ENCODE peak calls at places on chromosomes 5 and 9, in six cellular contexts. J is H9, P is IMR-90, O is neuronal stem cell, K is H1, T is trophoblast cell. F is an unnamed sample.

GRCh38 chr5:107867266-107867665 is 196.5 kb upstream of the EFNA5 start:
- DNase-seq in O (no peak), P (peak; percentile 35), T (no peak), K (no peak), J (no peak), F (no peak)

GRCh38 chr9:127612993-127613954 is 1.2 kb downstream of the STXBP1 start:
- DNase-seq in J (peak; percentile 46), K (no peak), O (no peak), P (peak; percentile 57), T (peak; percentile 66), F (peak; percentile 71)

GRCh38 chr9:134734270-134734669 is 92.7 kb downstream of the COL5A1 start:
- DNase-seq in T (peak; percentile 7), O (no peak), J (no peak), K (no peak), P (peak; percentile 62), F (peak; percentile 85)

GRCh38 chr5:110414360-110414759 is 312.1 kb downstream of the TMEM232 start:
- DNase-seq in P (peak; percentile 10), T (peak; percentile 38), O (no peak), J (no peak), K (no peak), F (peak; percentile 40)

GRCh38 chr5:14444988-14445387 is 136.6 kb upstream of the OTULINL start:
- DNase-seq in K (no peak), O (no peak), T (no peak), J (no peak), P (peak; percentile 66), F (peak; percentile 38)

GRCh38 chr5:130277522-130277921 is 373.3 kb downstream of the CHSY3 start:
- DNase-seq in T (no peak), J (no peak), P (no peak), K (no peak), O (no peak), F (no peak)

GRCh38 chr5:1293997-1294838 is 650 bp downstream of the TERT start:
- DNase-seq in K (no peak), T (no peak), P (no peak), J (peak; percentile 66), O (no peak), F (no peak)

GRCh38 chr9:92439921-92440750 is 15.9 kb upstream of the OMD start:
- DNase-seq in O (no peak), K (no peak), T (peak; percentile 46), P (peak; percentile 90), J (no peak), F (peak; percentile 35)

DNA sequence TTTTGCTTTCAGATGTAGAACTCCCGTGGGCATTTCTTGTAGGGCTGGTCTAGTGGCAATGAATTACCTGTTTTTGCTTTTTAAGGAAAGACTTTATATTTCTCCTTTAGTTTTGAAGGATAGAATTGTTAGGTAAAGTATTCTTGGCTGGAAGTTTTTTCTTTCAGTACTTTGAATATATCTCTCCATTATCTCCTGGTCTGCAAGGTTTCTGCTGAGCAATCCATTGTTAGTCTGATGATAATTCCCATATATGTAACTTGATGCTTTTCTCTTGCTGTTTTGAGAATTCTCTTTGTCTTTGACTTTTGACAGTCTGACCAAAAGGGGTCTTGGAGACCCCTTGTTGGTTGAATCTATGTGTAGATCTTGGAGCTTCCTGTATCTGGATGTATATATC is 198.1 kb downstream of the TMEM167A start:
- DNase-seq in J (no peak), K (no peak), P (no peak), T (no peak), O (no peak), F (no peak)
- H3K14ac ChIP-seq in J (no peak overlapping the region), K (no peak overlapping the region), P (no peak overlapping the region), T (no peak overlapping the region), O (no peak overlapping the region), F (no peak overlapping the region)

DNA sequence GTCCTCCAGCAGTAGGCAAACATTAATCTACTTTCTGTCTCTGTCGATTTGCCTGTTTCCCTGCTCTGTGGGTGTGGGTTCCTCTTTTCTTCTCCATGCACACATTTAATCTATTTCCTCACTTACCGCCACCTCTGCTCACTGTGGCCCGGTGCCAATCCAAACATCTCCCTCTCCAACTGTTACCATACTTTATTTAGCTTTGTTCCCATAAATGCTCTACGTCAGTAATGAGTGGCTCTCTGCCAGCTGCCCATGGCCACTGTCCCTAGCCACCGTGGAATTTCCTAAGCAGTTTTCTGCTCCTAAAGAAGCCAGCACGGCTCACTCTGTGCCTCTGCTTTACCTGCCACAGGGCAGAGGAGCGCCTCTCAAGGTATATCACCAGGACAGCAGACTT is 19.5 kb upstream of the GOLPH3 start:
- DNase-seq in J (no peak), K (no peak), P (peak; percentile 77), T (no peak), O (no peak), F (peak; percentile 77)
- H3K27ac ChIP-seq in J (no peak overlapping the region), K (no peak overlapping the region), P (no peak overlapping the region), T (no peak overlapping the region), O (no peak overlapping the region), F (peak overlapping the region; percentile 35)

DNA sequence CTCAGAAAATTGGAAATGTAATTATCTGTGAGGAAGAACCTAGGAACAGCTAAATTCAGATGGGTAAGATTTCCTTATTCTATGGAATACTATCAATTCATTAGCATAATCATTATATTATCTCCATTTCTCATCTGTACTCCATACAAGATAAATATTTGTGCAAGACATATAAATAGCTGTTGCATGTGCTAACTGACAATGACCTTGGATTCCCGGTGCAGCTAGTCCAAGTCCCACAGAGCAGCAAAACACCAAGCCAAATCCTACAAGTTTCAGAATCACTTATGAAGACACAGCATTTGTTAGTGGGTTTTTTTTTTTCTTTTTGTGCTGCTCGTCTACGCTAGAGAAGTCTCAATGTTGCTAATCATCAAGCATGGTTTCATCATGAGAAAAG is 64.8 kb downstream of the NUDT12 start:
- DNase-seq in O (no peak), P (no peak), J (no peak), K (no peak), T (no peak), F (peak; percentile 23)
- H3K14ac ChIP-seq in O (no peak overlapping the region), P (no peak overlapping the region), J (no peak overlapping the region), K (no peak overlapping the region), T (no peak overlapping the region), F (no peak overlapping the region)

DNA sequence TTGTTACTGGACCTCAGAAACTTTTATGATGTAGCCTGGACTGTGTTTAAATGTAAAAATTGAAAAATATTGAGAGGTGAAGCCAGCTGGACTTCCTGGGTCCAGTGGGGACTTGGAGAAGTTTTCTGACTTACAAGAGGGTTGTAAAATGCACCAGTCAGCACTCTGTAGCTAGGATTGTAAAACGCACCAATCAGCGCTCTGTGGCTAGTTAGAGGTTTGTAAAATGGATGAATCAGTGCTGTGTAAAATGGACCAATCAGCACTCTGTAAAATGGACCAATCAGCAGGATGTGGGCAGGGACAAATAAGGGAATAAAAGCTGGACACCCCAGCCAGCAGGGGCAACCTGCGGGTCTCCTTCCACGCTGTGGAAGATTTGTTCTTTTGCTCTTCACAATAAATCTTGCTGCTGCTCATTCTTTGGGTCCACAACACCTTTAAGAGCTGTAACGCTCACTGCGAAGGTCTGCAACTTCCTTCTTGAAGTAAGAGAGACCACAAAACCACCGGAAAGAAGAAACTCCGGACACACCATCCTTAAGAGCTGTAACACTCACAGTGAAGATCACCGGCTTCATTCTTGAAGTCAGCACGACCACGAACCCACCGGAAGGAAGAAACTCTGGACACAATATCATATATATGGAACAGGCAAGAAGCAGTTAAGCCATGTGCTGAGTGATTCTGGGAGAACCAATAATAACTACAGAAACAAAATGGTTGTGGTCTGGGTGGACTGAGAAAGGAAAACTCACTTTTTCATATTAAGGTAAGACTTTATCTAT is 201.3 kb downstream of the GABRG2 start:
- DNase-seq in K (no peak), O (no peak), T (no peak), J (no peak), P (no peak), F (no peak)
- H3K27ac ChIP-seq in K (no peak overlapping the region), O (no peak overlapping the region), T (no peak overlapping the region), J (no peak overlapping the region), P (no peak overlapping the region), F (no peak overlapping the region)

GRCh38 chr5:43634621-43635020 is 31.6 kb downstream of the NNT start:
- DNase-seq in K (no peak), O (no peak), T (no peak), J (no peak), P (no peak), F (no peak)

GRCh38 chr5:43636076-43636475 is 33.1 kb downstream of the NNT start:
- DNase-seq in P (no peak), T (peak; percentile 57), J (no peak), K (no peak), O (no peak), F (no peak)

GRCh38 chr5:43637416-43637815 is 34.4 kb downstream of the NNT start:
- DNase-seq in K (no peak), T (no peak), O (no peak), P (no peak), J (no peak), F (no peak)

GRCh38 chr5:43638107-43638506 is 35.1 kb downstream of the NNT start:
- DNase-seq in P (no peak), J (no peak), O (no peak), K (no peak), T (no peak), F (no peak)

GRCh38 chr5:43635374-43635773 is 32.4 kb downstream of the NNT start:
- DNase-seq in P (peak; percentile 52), O (no peak), K (no peak), J (no peak), T (no peak), F (peak; percentile 18)
- H3K14ac ChIP-seq in P (no peak overlapping the region), O (no peak overlapping the region), K (no peak overlapping the region), J (no peak overlapping the region), T (no peak overlapping the region), F (no peak overlapping the region)

DNA sequence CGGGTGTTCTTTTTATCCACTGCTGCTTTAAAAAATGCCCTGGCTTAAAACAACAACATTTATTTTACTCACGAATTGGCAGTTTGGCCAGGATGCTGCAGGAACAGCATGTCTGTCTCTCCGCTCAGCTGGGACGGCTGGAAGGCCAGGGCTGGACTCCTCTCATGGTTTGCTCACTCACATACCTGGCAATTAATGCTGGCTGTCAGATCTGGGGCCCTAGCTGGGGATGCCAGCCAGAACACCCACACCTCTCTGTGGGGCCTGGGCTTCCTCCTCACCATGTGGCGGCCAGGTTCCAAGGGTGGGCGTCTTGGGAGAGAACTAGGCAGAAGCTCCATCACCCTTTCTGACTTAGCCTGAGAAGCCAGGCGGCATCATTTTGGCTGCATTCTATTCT is 189.1 kb upstream of the IL12B start:
- DNase-seq in P (no peak), T (no peak), O (no peak), K (no peak), J (no peak), F (no peak)
- H3K27ac ChIP-seq in P (no peak overlapping the region), T (no peak overlapping the region), O (no peak overlapping the region), K (no peak overlapping the region), J (no peak overlapping the region), F (no peak overlapping the region)